ENCODE peak calls at places on chromosomes 13 and 19, in six cellular contexts. O is NCI-H1092 treated with DMSO at 0.1 percent for 48 hours, M is osteocyte, R is nephron progenitor cell, D is thyroid gland, E is NCI-H2171. L is an unnamed sample.

GRCh38 chr19:50266896-50267295 is 62.3 kb downstream of the KCNC3 start:
- DNase-seq in D (no peak), E (no peak), R (peak; percentile 52), M (no peak), O (no peak), L (no peak)

GRCh38 chr13:32878172-32878571 is 138.1 kb upstream of the KL start:
- DNase-seq in R (no peak), O (no peak), M (no peak), D (no peak), E (no peak), L (no peak)

GRCh38 chr13:90686438-90686837 is 661.0 kb upstream of the MIR17HG start:
- DNase-seq in R (no peak), M (no peak), E (no peak), O (no peak), D (no peak), L (no peak)

GRCh38 chr13:26881154-26881553 is 120.6 kb upstream of the GPR12 start:
- DNase-seq in O (peak; percentile 15), R (no peak), D (peak; percentile 71), M (no peak), E (no peak), L (peak; percentile 12)

GRCh38 chr19:39970424-39970673 is 616 bp upstream of the PSMC4 start:
- DNase-seq in R (no peak), M (no peak), D (no peak), E (peak; percentile 29), O (peak; percentile 74), L (no peak)

GRCh38 chr19:48329167-48329891 is 4.0 kb downstream of the EMP3 start:
- DNase-seq in M (no peak), D (no peak), O (no peak), R (no peak), E (no peak), L (no peak)

GRCh38 chr19:531009-531752 is 379 bp upstream of the CDC34 start:
- DNase-seq in E (peak; percentile 87), R (peak; percentile 92), M (peak; percentile 98), D (peak; percentile 85), O (peak; percentile 84), L (peak; percentile 70)

GRCh38 chr19:19489804-19490204 is 25.5 kb downstream of the TSSK6 start:
- DNase-seq in E (no peak), O (no peak), R (no peak), M (no peak), D (no peak), L (no peak)

GRCh38 chr13:34521166-34521565 is 420.9 kb upstream of the NBEA start:
- DNase-seq in M (no peak), E (no peak), D (peak; percentile 51), R (no peak), O (no peak), L (no peak)

GRCh38 chr13:102402292-102402691 is 444 bp upstream of the FGF14 start:
- DNase-seq in M (no peak), D (no peak), O (no peak), R (peak; percentile 53), E (no peak), L (no peak)

GRCh38 chr19:34655651-34656050 is 21.3 kb downstream of the SCGB2B2 start:
- DNase-seq in M (no peak), D (no peak), E (no peak), R (no peak), O (no peak), L (no peak)

GRCh38 chr19:2235396-2236284 is 489 bp downstream of the PLEKHJ1 start:
- DNase-seq in R (no peak), D (peak; percentile 77), E (peak; percentile 48), O (peak; percentile 62), M (no peak), L (no peak)

GRCh38 chr19:5076440-5077208 is 107.7 kb downstream of the KDM4B start:
- DNase-seq in D (no peak), E (no peak), R (no peak), M (no peak), O (no peak), L (no peak)

GRCh38 chr13:87999791-88000190 is 328.6 kb downstream of the SLITRK5 start:
- DNase-seq in R (no peak), E (no peak), M (no peak), O (peak; percentile 9), D (no peak), L (no peak)

GRCh38 chr13:31199527-31199848 is 287 bp upstream of the B3GLCT start:
- DNase-seq in E (no peak), D (no peak), R (no peak), O (peak; percentile 28), M (no peak), L (no peak)

GRCh38 chr13:74061939-74062595 is 72.1 kb downstream of the KLF12 start:
- DNase-seq in D (no peak), M (no peak), E (no peak), O (no peak), R (no peak), L (no peak)

L was measured in prostate gland.